ENCODE peak calls at places on chromosomes 4 and X, in four cellular contexts. X, J, A and D are unnamed samples.
A peak's percentile ranks its signal among the peaks of the same experiment; 100 is the strongest.

GRCh38 chr4:48360285-48360965 is 19.1 kb downstream of the SLAIN2 start:
- DNase-seq in X (no peak), J (no peak), A (peak; percentile 84), D (no peak)

GRCh38 chr4:55355555-55355954 is 9.5 kb downstream of the SRD5A3 start:
- DNase-seq in X (no peak), J (no peak), A (peak; percentile 41), D (peak; percentile 38)

GRCh38 chrX:8971116-8971515 is 62.8 kb downstream of the FAM9B start:
- DNase-seq in X (peak; percentile 30), J (no peak), A (peak; percentile 17), D (no peak)

GRCh38 chr4:53019485-53020382 is 157.6 kb downstream of the RASL11B start:
- DNase-seq in X (peak; percentile 69), J (no peak), A (peak; percentile 51), D (no peak)

GRCh38 chr4:76738081-76738931 is 159.6 kb downstream of the SOWAHB start:
- DNase-seq in X (no peak), J (peak; percentile 74), A (no peak), D (no peak)

GRCh38 chr4:2936773-2937145 is 26.4 kb downstream of the NOP14 start:
- DNase-seq in X (peak; percentile 56), J (no peak), A (peak; percentile 93), D (peak; percentile 74)

GRCh38 chrX:97828454-97828853 is 944.7 kb downstream of the RPA4 start:
- DNase-seq in X (no peak), J (no peak), A (no peak), D (no peak)

GRCh38 chr4:121277194-121278105 is 103.4 kb downstream of the QRFPR start:
- DNase-seq in X (peak; percentile 20), J (no peak), A (peak; percentile 11), D (no peak)

GRCh38 chr4:47945930-47946726 is 31.7 kb upstream of the NFXL1 start:
- DNase-seq in X (no peak), J (no peak), A (no peak), D (no peak)

GRCh38 chr4:73923631-73923937 is 54.4 kb downstream of the CXCL1 start:
- DNase-seq in X (no peak), J (no peak), A (no peak), D (no peak)

GRCh38 chrX:21932277-21932996 is 8.1 kb upstream of the SMS start:
- DNase-seq in X (no peak), J (peak; percentile 77), A (peak; percentile 89), D (no peak)

GRCh38 chrX:2691543-2692220 is 587 bp downstream of the CD99 start:
- DNase-seq in X (peak; percentile 40), J (peak; percentile 84), A (no peak), D (no peak)

GRCh38 chrX:120302434-120302833 is 8.8 kb downstream of the TMEM255A start:
- DNase-seq in X (no peak), J (peak; percentile 60), A (peak; percentile 6), D (no peak)

GRCh38 chr4:4386296-4386735 is 586 bp upstream of the NSG1 start:
- DNase-seq in X (no peak), J (no peak), A (peak; percentile 23), D (no peak)

GRCh38 chrX:2360731-2361130 is 140.0 kb downstream of the DHRSX start:
- DNase-seq in X (peak; percentile 62), J (no peak), A (no peak), D (no peak)

GRCh38 chrX:130531066-130531465 is 129.3 kb downstream of the RBMX2 start:
- DNase-seq in X (no peak), J (no peak), A (no peak), D (no peak)

GRCh38 chr4:98864560-98864959 is 64.4 kb downstream of the EIF4E start:
- DNase-seq in X (peak; percentile 56), J (no peak), A (peak; percentile 36), D (no peak)

GRCh38 chr4:41154814-41155177 is 59.5 kb downstream of the APBB2 start:
- DNase-seq in X (no peak), J (no peak), A (no peak), D (no peak)

GRCh38 chrX:31506360-31506759 is 434.5 kb upstream of the FTHL17 start:
- DNase-seq in X (no peak), J (no peak), A (no peak), D (no peak)

GRCh38 chrX:8105531-8105930 is 65.5 kb downstream of the VCX2 start:
- DNase-seq in X (no peak), J (no peak), A (no peak), D (no peak)

GRCh38 chr4:38663021-38663800 is 788 bp upstream of the KLF3 start:
- DNase-seq in X (peak; percentile 48), J (no peak), A (no peak), D (no peak)

GRCh38 chr4:1958276-1959103 is 50.3 kb downstream of the NELFA start:
- DNase-seq in X (no peak), J (no peak), A (no peak), D (no peak)

GRCh38 chr4:2295535-2296442 is 33.9 kb upstream of the MXD4 start:
- DNase-seq in X (no peak), J (no peak), A (no peak), D (no peak)

GRCh38 chr4:16253127-16253960 is 27.1 kb upstream of the TAPT1 start:
- DNase-seq in X (no peak), J (no peak), A (peak; percentile 64), D (peak; percentile 41)

GRCh38 chrX:8864151-8864550 is 63.0 kb upstream of the FAM9A start:
- DNase-seq in X (no peak), J (no peak), A (no peak), D (no peak)

GRCh38 chr4:55517526-55518229 is 29.0 kb downstream of the CLOCK start:
- DNase-seq in X (no peak), J (no peak), A (no peak), D (no peak)

GRCh38 chr4:139907001-139907809 is 241.6 kb downstream of the MGST2 start:
- DNase-seq in X (no peak), J (no peak), A (no peak), D (no peak)

GRCh38 chr4:7943211-7943610 is 3.5 kb upstream of the AFAP1 start:
- DNase-seq in X (no peak), J (no peak), A (no peak), D (no peak)

GRCh38 chr4:159175165-159175988 is 72.5 kb downstream of the RAPGEF2 start:
- DNase-seq in X (peak; percentile 88), J (peak; percentile 63), A (peak; percentile 80), D (peak; percentile 40)

GRCh38 chr4:128590034-128590740 is 219.3 kb upstream of the JADE1 start:
- DNase-seq in X (no peak), J (no peak), A (no peak), D (no peak)

GRCh38 chr4:186068581-186069402 is at the start of gene TLR3:
- DNase-seq in X (no peak), J (no peak), A (peak; percentile 42), D (no peak)

GRCh38 chr4:6873792-6874461 is 35.7 kb upstream of the TBC1D14 start:
- DNase-seq in X (peak; percentile 80), J (peak; percentile 82), A (peak; percentile 43), D (peak; percentile 19)

GRCh38 chr4:176387571-176387970 is 67.8 kb downstream of the SPCS3 start:
- DNase-seq in X (no peak), J (no peak), A (no peak), D (no peak)

GRCh38 chr4:2886622-2887021 is 43.0 kb downstream of the ADD1 start:
- DNase-seq in X (no peak), J (no peak), A (no peak), D (no peak)

GRCh38 chrX:45771114-45771513 is 570.4 kb upstream of the DIPK2B start:
- DNase-seq in X (peak; percentile 15), J (peak; percentile 54), A (peak; percentile 93), D (peak; percentile 93)

GRCh38 chr4:10200869-10201268 is 84.3 kb upstream of the WDR1 start:
- DNase-seq in X (peak; percentile 89), J (no peak), A (no peak), D (no peak)

GRCh38 chr4:11489449-11490083 is 60.9 kb upstream of the HS3ST1 start:
- DNase-seq in X (no peak), J (no peak), A (no peak), D (no peak)
- H3K4me1 ChIP-seq in X (no peaks in the 10 kb centered on the region), J (no peaks in the 10 kb centered on the region), A (peaks cover 19% of the 10 kb centered on the region), D (peaks cover 20% of the 10 kb centered on the region)

DNA sequence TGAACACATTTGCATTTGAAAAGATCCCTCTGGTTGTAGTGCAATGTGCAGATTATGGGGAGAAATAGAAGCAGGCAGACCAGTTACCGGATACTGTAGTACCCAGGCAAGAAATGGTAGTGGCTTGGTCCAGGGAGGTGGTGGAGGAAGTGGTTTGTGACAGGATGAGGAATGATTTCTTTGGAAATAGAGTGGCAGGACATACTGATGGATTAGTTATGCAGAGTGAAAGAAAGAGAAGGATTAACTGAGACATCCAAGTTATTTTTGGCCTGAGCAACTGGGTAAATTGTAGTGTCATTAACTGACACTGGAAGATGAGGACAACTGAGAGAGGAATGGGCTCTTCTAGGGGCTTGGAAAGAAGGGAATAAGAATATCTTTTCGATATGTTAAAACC is 139.7 kb downstream of the CFAP299 start:
- DNase-seq in X (no peak), J (no peak), A (no peak), D (no peak)
- H3K27ac ChIP-seq in X (no peak overlapping the region), J (no peak overlapping the region), A (no peak overlapping the region), D (no peak overlapping the region)

DNA sequence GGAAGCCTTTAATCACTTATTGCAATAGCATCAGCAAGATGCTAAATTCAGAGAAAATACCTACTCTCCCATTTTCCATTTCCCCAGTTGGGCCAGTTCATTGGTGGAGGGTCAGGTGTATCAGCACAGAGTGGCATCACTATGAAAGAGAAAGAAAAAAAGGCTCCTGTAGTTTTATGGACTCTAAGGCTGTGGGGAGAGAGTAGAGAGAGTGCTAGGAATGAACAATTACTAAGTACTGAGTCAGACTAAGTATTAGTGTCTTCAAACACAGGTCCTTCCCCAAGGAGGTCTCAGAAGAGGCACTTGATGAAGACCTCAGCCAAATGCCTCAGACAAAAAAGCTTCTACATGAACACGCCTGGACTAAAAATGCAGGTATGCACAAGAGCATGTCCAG is 1061.9 kb downstream of the FSTL5 start:
- DNase-seq in X (no peak), J (no peak), A (no peak), D (no peak)
- H3K9me3 ChIP-seq in X (no peaks in the 10 kb centered on the region), J (no peaks in the 10 kb centered on the region), A (no peaks in the 10 kb centered on the region), D (no peaks in the 10 kb centered on the region)

GRCh38 chrX:375181-376036 is 11.3 kb downstream of the PPP2R3B start:
- DNase-seq in X (no peak), J (no peak), A (no peak), D (peak; percentile 36)
- H3K4me1 ChIP-seq in X (no peaks in the 10 kb centered on the region), J (no peaks in the 10 kb centered on the region), A (peaks cover 11% of the 10 kb centered on the region), D (peaks cover 12% of the 10 kb centered on the region)

GRCh38 chr4:112251044-112251632 is 19.6 kb downstream of the AP1AR start:
- DNase-seq in X (no peak), J (no peak), A (peak; percentile 38), D (no peak)
- H3K27ac ChIP-seq in X (no peak overlapping the region), J (no peak overlapping the region), A (no peak overlapping the region), D (no peak overlapping the region)

DNA sequence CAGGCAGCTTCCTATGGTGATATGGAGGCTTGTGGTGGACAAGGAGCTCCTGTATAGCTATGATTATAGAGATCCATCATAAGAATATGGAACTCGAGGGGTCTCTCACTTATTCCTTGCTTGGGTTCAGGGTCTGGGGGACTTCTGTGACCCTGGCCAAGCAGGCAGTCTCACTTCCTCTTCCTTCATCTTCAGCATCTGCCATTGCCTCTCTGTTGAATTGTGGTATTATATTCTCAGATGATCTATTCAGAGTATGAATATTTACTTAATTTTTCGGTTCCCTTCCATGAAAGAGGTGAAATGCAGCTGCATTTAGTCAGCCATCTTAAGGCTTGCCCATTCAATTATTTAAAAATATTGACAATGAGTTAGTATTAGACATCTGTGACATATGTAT is 292.9 kb downstream of the SPIN4 start:
- DNase-seq in X (no peak), J (no peak), A (no peak), D (no peak)
- H3K9me3 ChIP-seq in X (no peaks in the 10 kb centered on the region), J (peaks cover 2% of the 10 kb centered on the region), A (peaks cover 15% of the 10 kb centered on the region), D (no peaks in the 10 kb centered on the region)

GRCh38 chr4:145527773-145528172 is 46.1 kb downstream of the SMAD1 start:
- DNase-seq in X (no peak), J (no peak), A (no peak), D (no peak)
- H3K4me1 ChIP-seq in X (no peaks in the 10 kb centered on the region), J (peaks cover 16% of the 10 kb centered on the region), A (peaks cover 4% of the 10 kb centered on the region), D (peaks cover 16% of the 10 kb centered on the region)